ENCODE peak calls at places on chromosomes 12 and 14, in five cellular contexts. K, I, P, Q and F are unnamed samples.
A peak's percentile ranks its signal among the peaks of the same experiment; 100 is the strongest.

GRCh38 chr14:90056821-90057220 is 5.0 kb upstream of the KCNK13 start:
- DNase-seq in K (no peak), I (no peak), P (no peak), Q (no peak), F (no peak)

GRCh38 chr12:79983492-79983891 is 48.6 kb upstream of the PPP1R12A start:
- DNase-seq in K (peak; percentile 21), I (no peak), P (no peak), Q (no peak), F (no peak)

GRCh38 chr12:81558031-81558430 is 201.1 kb downstream of the PPFIA2 start:
- DNase-seq in K (peak; percentile 76), I (no peak), P (no peak), Q (no peak), F (no peak)

GRCh38 chr12:86496595-86496994 is 240.4 kb upstream of the MGAT4C start:
- DNase-seq in K (no peak), I (no peak), P (no peak), Q (no peak), F (no peak)

GRCh38 chr14:28596336-28596735 is 170.3 kb upstream of the FOXG1 start:
- DNase-seq in K (peak; percentile 76), I (no peak), P (no peak), Q (no peak), F (no peak)

GRCh38 chr14:96267336-96267735 is 11.3 kb downstream of the BDKRB1 start:
- DNase-seq in K (peak; percentile 84), I (no peak), P (no peak), Q (no peak), F (no peak)

GRCh38 chr14:101031186-101031585 is 127.7 kb upstream of the RTL1 start:
- DNase-seq in K (no peak), I (peak; percentile 4), P (no peak), Q (no peak), F (no peak)

GRCh38 chr14:102717211-102717610 is 60.0 kb upstream of the TRAF3 start:
- DNase-seq in K (no peak), I (no peak), P (no peak), Q (no peak), F (no peak)

GRCh38 chr12:98587084-98587483 is 6.4 kb upstream of the SLC25A3 start:
- DNase-seq in K (no peak), I (no peak), P (no peak), Q (no peak), F (no peak)
- H3K4me3 ChIP-seq in K (no peak overlapping the region), I (no peak overlapping the region), P (no peak overlapping the region), Q (no peak overlapping the region), F (no peak overlapping the region)

GRCh38 chr12:122399254-122399591 is 23.2 kb downstream of the CLIP1 start:
- DNase-seq in K (no peak), I (no peak), P (no peak), Q (no peak), F (no peak)
- H3K4me3 ChIP-seq in K (no peak overlapping the region), I (peak overlapping the region; percentile 41), P (peak overlapping the region; percentile 8), Q (no peak overlapping the region), F (no peak overlapping the region)

GRCh38 chr12:68235576-68235975 is 10.0 kb upstream of the IL26 start:
- DNase-seq in K (no peak), I (no peak), P (no peak), Q (no peak), F (no peak)

GRCh38 chr12:68234140-68234539 is 8.5 kb upstream of the IL26 start:
- DNase-seq in K (no peak), I (no peak), P (no peak), Q (no peak), F (no peak)

GRCh38 chr12:68237523-68238070 is 12.0 kb upstream of the IL26 start:
- DNase-seq in K (peak; percentile 24), I (no peak), P (no peak), Q (no peak), F (no peak)

GRCh38 chr12:68237068-68237467 is 11.5 kb upstream of the IL26 start:
- DNase-seq in K (peak; percentile 66), I (no peak), P (no peak), Q (no peak), F (no peak)

GRCh38 chr12:68236421-68237059 is 10.9 kb upstream of the IL26 start:
- DNase-seq in K (peak; percentile 30), I (no peak), P (no peak), Q (peak; percentile 37), F (no peak)
- H3K4me3 ChIP-seq in K (no peak overlapping the region), I (peak overlapping the region; percentile 55), P (peak overlapping the region; percentile 27), Q (peak overlapping the region; percentile 48), F (peak overlapping the region; percentile 41)

GRCh38 chr12:21334100-21334499 is 617 bp downstream of the SLCO1A2 start:
- DNase-seq in K (no peak), I (no peak), P (no peak), Q (no peak), F (no peak)

GRCh38 chr12:21337453-21337852 is 2.7 kb upstream of the SLCO1A2 start:
- DNase-seq in K (no peak), I (no peak), P (no peak), Q (no peak), F (no peak)

GRCh38 chr12:21337959-21338704 is 3.4 kb upstream of the SLCO1A2 start:
- DNase-seq in K (no peak), I (no peak), P (no peak), Q (no peak), F (no peak)

GRCh38 chr12:21334771-21335325 is at the start of gene SLCO1A2:
- DNase-seq in K (peak; percentile 2), I (no peak), P (no peak), Q (no peak), F (no peak)

GRCh38 chr12:21336656-21337055 is 1.9 kb upstream of the SLCO1A2 start:
- DNase-seq in K (no peak), I (no peak), P (no peak), Q (no peak), F (no peak)
- H3K4me3 ChIP-seq in K (no peak overlapping the region), I (no peak overlapping the region), P (no peak overlapping the region), Q (no peak overlapping the region), F (no peak overlapping the region)

DNA sequence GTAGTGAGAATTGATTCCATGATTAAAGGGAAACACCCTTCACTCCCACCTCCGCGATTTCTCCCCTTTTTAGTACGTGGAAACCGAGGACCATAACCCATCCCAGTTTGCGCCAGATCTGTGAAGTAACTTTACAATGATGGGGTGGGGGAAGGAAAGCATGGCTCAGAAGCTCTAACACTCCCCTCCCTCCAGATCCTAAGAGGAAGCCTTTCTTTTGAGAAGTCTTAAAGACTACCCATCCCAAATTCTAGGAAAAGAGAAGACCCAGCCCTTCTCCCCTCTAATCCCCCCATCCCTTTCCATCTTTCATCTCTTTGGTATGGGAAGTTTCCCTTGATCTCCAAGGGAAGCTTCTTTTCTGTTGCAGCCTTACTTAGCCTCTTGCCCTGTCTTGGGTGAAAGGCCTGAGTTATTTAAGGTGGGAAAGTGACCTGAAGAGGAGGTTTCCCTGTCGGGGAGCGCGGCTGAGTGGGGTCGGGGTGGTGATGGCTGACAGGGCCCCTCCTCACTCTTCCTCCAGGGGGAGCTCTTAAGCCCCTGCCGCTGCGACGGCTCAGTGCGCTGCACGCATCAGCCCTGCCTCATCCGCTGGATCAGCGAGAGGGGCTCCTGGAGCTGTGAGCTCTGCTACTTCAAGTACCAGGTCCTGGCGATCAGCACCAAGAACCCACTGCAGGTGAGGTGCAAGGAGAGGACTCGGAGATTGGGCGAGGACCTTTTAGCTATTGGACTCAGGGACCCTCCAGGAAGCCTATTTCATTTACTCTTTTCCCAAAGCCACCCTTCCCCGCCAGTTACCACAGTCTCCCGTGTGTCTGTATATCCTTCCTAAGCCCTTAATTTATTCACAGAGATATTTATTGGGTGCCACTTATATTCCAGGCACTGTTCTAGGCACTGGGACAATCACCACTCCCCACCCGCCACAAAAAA is 1.8 kb downstream of the MARCHF9 start:
- DNase-seq in K (peak; percentile 41), I (peak; percentile 37), P (no peak), Q (peak; percentile 74), F (no peak)
- H3K4me3 ChIP-seq in K (no peak overlapping the region), I (peak overlapping the region; percentile 82), P (peak overlapping the region; percentile 69), Q (peak overlapping the region; percentile 65), F (peak overlapping the region; percentile 72)

GRCh38 chr14:44505588-44505987 is 1.5 kb downstream of the FSCB start:
- DNase-seq in K (no peak), I (no peak), P (no peak), Q (no peak), F (no peak)
- H3K4me3 ChIP-seq in K (no peak overlapping the region), I (no peak overlapping the region), P (no peak overlapping the region), Q (no peak overlapping the region), F (no peak overlapping the region)

DNA sequence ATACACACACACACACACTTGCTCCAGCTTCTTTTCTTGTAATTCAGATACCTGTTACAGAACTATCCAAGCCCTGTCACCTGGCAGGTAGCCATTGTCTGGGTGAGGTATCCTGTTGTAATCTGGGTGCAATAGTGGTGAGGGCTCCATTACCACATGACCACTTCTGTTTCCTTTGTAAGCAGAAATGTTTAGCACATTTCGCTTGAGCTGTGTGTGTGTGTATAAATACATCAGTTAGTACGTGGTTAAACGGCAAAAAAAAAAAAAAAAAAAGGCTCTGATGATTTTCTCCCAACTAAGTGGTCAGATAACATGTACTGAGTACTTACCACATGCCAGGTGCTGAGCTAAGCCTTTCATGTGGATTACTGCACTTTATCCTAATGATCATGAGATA is 129.3 kb upstream of the SSTR1 start:
- DNase-seq in K (no peak), I (no peak), P (no peak), Q (peak; percentile 82), F (no peak)
- H3K4me3 ChIP-seq in K (no peak overlapping the region), I (no peak overlapping the region), P (no peak overlapping the region), Q (peak overlapping the region; percentile 8), F (no peak overlapping the region)

DNA sequence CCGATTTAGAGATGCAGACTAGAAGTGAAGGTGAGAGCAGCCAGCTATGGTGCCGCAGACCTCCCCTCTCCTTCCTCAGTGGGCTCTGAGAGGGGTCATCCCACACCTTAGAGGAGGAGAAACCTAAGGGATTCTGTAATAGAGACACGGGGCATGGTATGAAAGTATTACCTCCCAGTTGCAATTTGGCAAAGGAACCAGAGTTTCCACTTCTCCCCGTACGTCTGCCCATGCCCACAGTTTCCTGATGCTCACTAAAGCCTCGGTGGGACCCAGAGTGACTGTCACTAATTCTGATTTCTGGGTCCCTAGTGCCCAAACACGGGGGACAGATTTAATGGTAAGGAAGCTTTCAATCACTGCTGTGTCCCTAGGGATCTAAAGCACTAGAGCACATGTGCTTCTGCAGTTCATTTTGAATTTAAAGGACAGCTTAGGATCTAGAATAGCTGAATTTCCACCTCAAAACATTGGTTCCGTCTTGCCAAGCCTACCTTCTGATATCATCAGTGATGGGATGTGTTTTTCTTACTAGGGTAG is 44.1 kb downstream of the DAD1 start:
- DNase-seq in K (no peak), I (no peak), P (no peak), Q (peak; percentile 25), F (no peak)
- H3K4me3 ChIP-seq in K (no peak overlapping the region), I (no peak overlapping the region), P (no peak overlapping the region), Q (peak overlapping the region; percentile 44), F (no peak overlapping the region)

DNA sequence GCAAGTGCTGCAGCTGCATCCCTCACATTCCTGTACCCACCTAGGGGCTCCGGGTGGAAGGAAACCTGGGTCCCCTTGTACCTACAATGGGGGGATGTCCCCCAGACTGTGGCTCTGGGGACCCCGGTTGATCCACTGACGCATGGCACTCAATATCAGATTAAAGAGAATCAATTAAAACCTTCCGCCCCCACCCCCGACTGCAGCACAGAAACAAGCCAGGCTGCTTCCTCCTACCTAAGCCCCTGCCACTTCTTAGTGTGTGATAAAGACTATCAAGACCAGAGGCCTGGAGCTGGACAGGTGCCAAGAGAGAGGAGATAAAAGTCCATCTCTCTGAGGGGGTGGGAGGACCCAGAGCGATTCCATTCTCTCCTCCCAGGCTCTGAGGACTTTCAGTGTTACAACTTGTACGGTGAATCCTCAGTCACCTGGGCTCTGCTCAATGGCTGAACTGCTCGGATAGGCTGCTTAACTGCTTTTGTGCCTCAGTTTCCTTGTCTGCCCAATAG is 28.2 kb upstream of the RPLP0 start:
- DNase-seq in K (peak; percentile 48), I (no peak), P (no peak), Q (no peak), F (peak; percentile 60)
- H3K4me3 ChIP-seq in K (no peak overlapping the region), I (peak overlapping the region; percentile 47), P (no peak overlapping the region), Q (peak overlapping the region; percentile 30), F (peak overlapping the region; percentile 26)